ENCODE peak calls at places on chromosomes 4 and X, in eight cellular contexts. One of them, this sample, is unnamed.
A peak's percentile ranks its signal among the peaks of the same experiment; 100 is the strongest.

GRCh38 chrX:37543324-37543723 is 28.1 kb upstream of the LANCL3 start:
- DNase-seq in NCI-H1092: no peak
- DNase-seq in ascending aorta: no peak
- DNase-seq in astrocyte of the spinal cord: no peak
- DNase-seq in CD4-positive, alpha-beta T cell: no peak
- DNase-seq in substantia nigra: no peak
- DNase-seq in MCF 10A: no peak
- DNase-seq in H4: no peak
- DNase-seq in this sample: no peak

GRCh38 chrX:8743126-8743732 is 11.3 kb upstream of the ANOS1 start:
- DNase-seq in CD4-positive, alpha-beta T cell: peak; percentile 56
- DNase-seq in H4: peak; percentile 26
- DNase-seq in ascending aorta: no peak
- DNase-seq in NCI-H1092: no peak
- DNase-seq in astrocyte of the spinal cord: no peak
- DNase-seq in substantia nigra: no peak
- DNase-seq in MCF 10A: peak; percentile 72
- DNase-seq in this sample: no peak

GRCh38 chr4:8188085-8188484 is 11.0 kb upstream of the SH3TC1 start:
- DNase-seq in CD4-positive, alpha-beta T cell: no peak
- DNase-seq in substantia nigra: no peak
- DNase-seq in H4: peak; percentile 41
- DNase-seq in astrocyte of the spinal cord: peak; percentile 20
- DNase-seq in MCF 10A: peak; percentile 82
- DNase-seq in NCI-H1092: no peak
- DNase-seq in ascending aorta: no peak
- DNase-seq in this sample: no peak

GRCh38 chr4:3807311-3807710 is 41.1 kb downstream of the ADRA2C start:
- DNase-seq in ascending aorta: no peak
- DNase-seq in H4: no peak
- DNase-seq in MCF 10A: no peak
- DNase-seq in astrocyte of the spinal cord: no peak
- DNase-seq in substantia nigra: no peak
- DNase-seq in CD4-positive, alpha-beta T cell: no peak
- DNase-seq in NCI-H1092: no peak
- DNase-seq in this sample: no peak

GRCh38 chrX:64192673-64193072 is 12.8 kb downstream of the AMER1 start:
- DNase-seq in substantia nigra: no peak
- DNase-seq in ascending aorta: peak; percentile 24
- DNase-seq in CD4-positive, alpha-beta T cell: no peak
- DNase-seq in NCI-H1092: no peak
- DNase-seq in MCF 10A: no peak
- DNase-seq in H4: no peak
- DNase-seq in astrocyte of the spinal cord: no peak
- DNase-seq in this sample: no peak

GRCh38 chrX:142251665-142252064 is 46.6 kb upstream of the MAGEC2 start:
- DNase-seq in NCI-H1092: no peak
- DNase-seq in MCF 10A: peak; percentile 36
- DNase-seq in CD4-positive, alpha-beta T cell: no peak
- DNase-seq in astrocyte of the spinal cord: peak; percentile 1
- DNase-seq in H4: peak; percentile 11
- DNase-seq in substantia nigra: no peak
- DNase-seq in ascending aorta: no peak
- DNase-seq in this sample: no peak

GRCh38 chr4:155134136-155134535 is 74.3 kb upstream of the NPY2R start:
- DNase-seq in astrocyte of the spinal cord: no peak
- DNase-seq in CD4-positive, alpha-beta T cell: no peak
- DNase-seq in substantia nigra: no peak
- DNase-seq in MCF 10A: no peak
- DNase-seq in H4: no peak
- DNase-seq in ascending aorta: no peak
- DNase-seq in NCI-H1092: no peak
- DNase-seq in this sample: no peak

GRCh38 chr4:156534205-156534604 is 437.4 kb downstream of the PDGFC start:
- DNase-seq in NCI-H1092: no peak
- DNase-seq in CD4-positive, alpha-beta T cell: no peak
- DNase-seq in substantia nigra: no peak
- DNase-seq in H4: no peak
- DNase-seq in astrocyte of the spinal cord: no peak
- DNase-seq in ascending aorta: no peak
- DNase-seq in MCF 10A: no peak
- DNase-seq in this sample: no peak

GRCh38 chr4:123616970-123617392 is 220.4 kb downstream of the SPRY1 start:
- DNase-seq in NCI-H1092: peak; percentile 93
- DNase-seq in ascending aorta: peak; percentile 76
- DNase-seq in CD4-positive, alpha-beta T cell: no peak
- DNase-seq in substantia nigra: peak; percentile 24
- DNase-seq in H4: no peak
- DNase-seq in astrocyte of the spinal cord: peak; percentile 64
- DNase-seq in MCF 10A: no peak
- DNase-seq in this sample: no peak

GRCh38 chrX:55489315-55490009 is at the start of gene USP51:
- DNase-seq in astrocyte of the spinal cord: peak; percentile 18
- DNase-seq in CD4-positive, alpha-beta T cell: no peak
- DNase-seq in ascending aorta: peak; percentile 72
- DNase-seq in MCF 10A: no peak
- DNase-seq in substantia nigra: peak; percentile 39
- DNase-seq in NCI-H1092: no peak
- DNase-seq in H4: no peak
- DNase-seq in this sample: peak; percentile 55

GRCh38 chrX:85084770-85085393 is 81.2 kb downstream of the APOOL start:
- DNase-seq in astrocyte of the spinal cord: peak; percentile 33
- DNase-seq in ascending aorta: no peak
- DNase-seq in NCI-H1092: no peak
- DNase-seq in CD4-positive, alpha-beta T cell: peak; percentile 3
- DNase-seq in MCF 10A: peak; percentile 44
- DNase-seq in substantia nigra: no peak
- DNase-seq in H4: peak; percentile 5
- DNase-seq in this sample: no peak

GRCh38 chr4:80073362-80074008 is 456 bp upstream of the ANTXR2 start:
- DNase-seq in ascending aorta: no peak
- DNase-seq in CD4-positive, alpha-beta T cell: no peak
- DNase-seq in H4: no peak
- DNase-seq in NCI-H1092: no peak
- DNase-seq in substantia nigra: no peak
- DNase-seq in MCF 10A: no peak
- DNase-seq in astrocyte of the spinal cord: no peak
- DNase-seq in this sample: no peak

GRCh38 chrX:113892891-113893290 is 691.0 kb upstream of the HTR2C start:
- DNase-seq in MCF 10A: no peak
- DNase-seq in CD4-positive, alpha-beta T cell: no peak
- DNase-seq in substantia nigra: no peak
- DNase-seq in astrocyte of the spinal cord: no peak
- DNase-seq in NCI-H1092: no peak
- DNase-seq in H4: no peak
- DNase-seq in ascending aorta: no peak
- DNase-seq in this sample: no peak

GRCh38 chr4:37981844-37982720 is 21.9 kb downstream of the PTTG2 start:
- DNase-seq in substantia nigra: no peak
- DNase-seq in astrocyte of the spinal cord: peak; percentile 33
- DNase-seq in NCI-H1092: no peak
- DNase-seq in CD4-positive, alpha-beta T cell: no peak
- DNase-seq in ascending aorta: no peak
- DNase-seq in H4: no peak
- DNase-seq in MCF 10A: no peak
- DNase-seq in this sample: no peak

GRCh38 chr4:7323872-7324650 is 110.7 kb downstream of the PSAPL1 start:
- DNase-seq in ascending aorta: no peak
- DNase-seq in substantia nigra: no peak
- DNase-seq in astrocyte of the spinal cord: no peak
- DNase-seq in H4: no peak
- DNase-seq in NCI-H1092: peak; percentile 72
- DNase-seq in CD4-positive, alpha-beta T cell: no peak
- DNase-seq in MCF 10A: no peak
- DNase-seq in this sample: no peak

GRCh38 chrX:110182362-110182761 is 135.5 kb downstream of the AMMECR1 start:
- DNase-seq in NCI-H1092: no peak
- DNase-seq in astrocyte of the spinal cord: no peak
- DNase-seq in CD4-positive, alpha-beta T cell: no peak
- DNase-seq in H4: no peak
- DNase-seq in MCF 10A: peak; percentile 28
- DNase-seq in ascending aorta: no peak
- DNase-seq in substantia nigra: no peak
- DNase-seq in this sample: no peak